ENCODE peak calls at places on chromosomes 1 and 21, in ten cellular contexts. K, V, Z, X, C, S, E, F, W and T are unnamed samples.
A peak's percentile ranks its signal among the peaks of the same experiment; 100 is the strongest.

GRCh38 chr1:11967028-11967547 is 13.2 kb upstream of the MFN2 start:
- DNase-seq in F (peak; percentile 31), V (peak; percentile 59), W (no peak), S (no peak), E (peak; percentile 77), K (peak; percentile 83), Z (peak; percentile 16), C (peak; percentile 28), X (no peak), T (peak; percentile 7)

GRCh38 chr1:15339580-15339979 is 70.1 kb upstream of the EFHD2 start:
- DNase-seq in X (no peak), S (no peak), C (no peak), F (no peak), V (peak; percentile 44), E (no peak), K (no peak), Z (no peak), W (no peak), T (no peak)

GRCh38 chr1:231676487-231676886 is 49.9 kb downstream of the DISC1 start:
- DNase-seq in C (no peak), X (no peak), V (no peak), F (peak; percentile 10), K (no peak), E (no peak), S (no peak), W (no peak), Z (peak; percentile 71), T (no peak)

GRCh38 chr1:93522721-93523120 is 74.8 kb downstream of the FNBP1L start:
- DNase-seq in V (no peak), F (no peak), C (no peak), E (no peak), X (no peak), K (no peak), W (no peak), Z (no peak), S (no peak), T (no peak)

GRCh38 chr1:214660900-214661299 is 57.9 kb downstream of the CENPF start:
- DNase-seq in E (peak; percentile 49), S (peak; percentile 70), C (no peak), W (peak; percentile 37), F (peak; percentile 91), Z (peak; percentile 97), V (peak; percentile 9), K (no peak), X (peak; percentile 77), T (peak; percentile 56)

GRCh38 chr1:100404816-100405215 is 52.5 kb downstream of the CDC14A start:
- DNase-seq in Z (peak; percentile 51), E (no peak), W (no peak), V (no peak), K (no peak), C (no peak), S (peak; percentile 5), X (no peak), F (peak; percentile 25), T (no peak)

GRCh38 chr1:152959273-152959672 is 11.2 kb upstream of the SPRR4 start:
- DNase-seq in X (no peak), C (no peak), V (no peak), F (no peak), W (no peak), K (no peak), E (no peak), S (no peak), Z (no peak), T (no peak)

GRCh38 chr1:111990878-111991760 is 1.7 kb upstream of the KCND3 start:
- DNase-seq in F (peak; percentile 35), X (no peak), W (peak; percentile 16), S (no peak), C (peak; percentile 34), K (peak; percentile 1), V (peak; percentile 72), E (peak; percentile 47), Z (peak; percentile 42), T (peak; percentile 12)

GRCh38 chr21:42331660-42332059 is 16.5 kb upstream of the TFF3 start:
- DNase-seq in S (no peak), V (no peak), Z (no peak), K (no peak), W (no peak), C (no peak), X (no peak), F (no peak), E (no peak), T (no peak)

GRCh38 chr1:235972316-235973090 is 92.4 kb downstream of the NID1 start:
- DNase-seq in F (peak; percentile 94), S (peak; percentile 68), V (no peak), E (no peak), Z (peak; percentile 91), X (peak; percentile 60), W (no peak), C (peak; percentile 34), K (peak; percentile 21), T (no peak)

GRCh38 chr1:61337471-61337870 is 255.1 kb downstream of the NFIA start:
- DNase-seq in Z (peak; percentile 11), E (no peak), W (no peak), F (peak; percentile 59), C (no peak), X (no peak), V (no peak), K (no peak), S (no peak), T (no peak)

GRCh38 chr1:190001187-190001586 is 476.5 kb downstream of the BRINP3 start:
- DNase-seq in C (no peak), F (peak; percentile 7), E (no peak), Z (no peak), W (no peak), K (no peak), S (no peak), X (no peak), V (no peak), T (peak; percentile 11)

GRCh38 chr1:228032041-228032440 is 25.2 kb downstream of the WNT3A start:
- DNase-seq in Z (no peak), V (no peak), S (no peak), K (no peak), X (no peak), C (no peak), E (peak; percentile 13), W (no peak), F (no peak), T (no peak)

GRCh38 chr21:34546556-34546955 is 34.5 kb upstream of the KCNE1 start:
- DNase-seq in W (no peak), V (no peak), Z (no peak), K (no peak), C (no peak), X (no peak), F (no peak), E (no peak), S (no peak), T (no peak)

GRCh38 chr1:76759950-76760349 is 107.3 kb upstream of the ST6GALNAC5 start:
- DNase-seq in W (no peak), V (no peak), F (no peak), K (no peak), X (no peak), E (no peak), Z (peak; percentile 40), S (no peak), C (peak; percentile 3), T (peak; percentile 42)

GRCh38 chr1:116503535-116504307 is 67.1 kb downstream of the CD58 start:
- DNase-seq in Z (no peak), E (no peak), X (no peak), F (no peak), S (no peak), K (no peak), C (no peak), V (no peak), W (no peak), T (no peak)

GRCh38 chr1:165854101-165854845 is 26.9 kb downstream of the UCK2 start:
- DNase-seq in E (no peak), C (peak; percentile 66), X (peak; percentile 54), W (no peak), Z (peak; percentile 99), V (no peak), F (peak; percentile 87), K (no peak), S (peak; percentile 98), T (peak; percentile 33)

GRCh38 chr1:27539901-27540861 is 50.2 kb upstream of the WASF2 start:
- DNase-seq in Z (peak; percentile 85), C (peak; percentile 82), S (no peak), E (no peak), V (peak; percentile 31), X (peak; percentile 48), W (no peak), F (peak; percentile 63), K (no peak), T (no peak)

GRCh38 chr1:9689971-9690381 is 38.4 kb downstream of the PIK3CD start:
- DNase-seq in V (peak; percentile 38), E (peak; percentile 52), K (no peak), Z (no peak), F (no peak), X (no peak), C (no peak), S (no peak), W (peak; percentile 20), T (no peak)
- TF ChIP-seq CTCF in V (no peak), E (no peak), K (no peak), Z (peak; percentile 32), F (peak; percentile 11), X (no peak), C (peak; percentile 46), S (peak; percentile 17), W (no peak), T (no peak)

GRCh38 chr1:25813734-25814471 is 5.9 kb upstream of the MTFR1L start:
- DNase-seq in Z (no peak), F (no peak), X (no peak), V (no peak), K (no peak), E (peak; percentile 45), S (no peak), W (no peak), C (no peak), T (no peak)
- TF ChIP-seq CTCF in Z (no peak), F (no peak), X (no peak), V (no peak), K (peak; percentile 47), E (no peak), S (no peak), W (no peak), C (peak; percentile 12), T (no peak)

DNA sequence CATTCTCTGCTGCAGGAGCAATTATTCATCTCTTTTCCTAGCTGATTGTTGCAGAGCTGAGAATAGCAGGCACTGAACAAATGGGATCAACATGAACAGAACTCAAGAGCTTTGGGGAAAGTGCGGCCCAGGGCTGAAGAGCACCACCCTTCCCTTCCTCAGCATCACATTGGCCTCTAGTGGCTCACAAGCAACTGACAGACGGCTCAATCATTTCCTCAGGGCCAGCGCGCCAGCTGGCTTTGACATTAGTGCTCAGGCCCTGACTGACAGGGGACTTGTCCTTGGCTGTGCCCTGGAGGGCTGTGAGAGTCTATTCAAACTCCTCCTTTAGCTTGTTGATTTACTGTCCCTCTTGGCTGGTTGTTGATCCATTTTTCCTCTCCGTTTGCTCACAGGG is 295.4 kb downstream of the HLX start:
- DNase-seq in F (peak; percentile 8), K (no peak), W (peak; percentile 8), E (no peak), S (no peak), V (no peak), C (no peak), Z (peak; percentile 19), X (no peak), T (no peak)
- TF ChIP-seq CTCF in F (no peak), K (no peak), W (peak; percentile 14), E (no peak), S (no peak), V (no peak), C (no peak), Z (peak; percentile 16), X (no peak), T (no peak)

DNA sequence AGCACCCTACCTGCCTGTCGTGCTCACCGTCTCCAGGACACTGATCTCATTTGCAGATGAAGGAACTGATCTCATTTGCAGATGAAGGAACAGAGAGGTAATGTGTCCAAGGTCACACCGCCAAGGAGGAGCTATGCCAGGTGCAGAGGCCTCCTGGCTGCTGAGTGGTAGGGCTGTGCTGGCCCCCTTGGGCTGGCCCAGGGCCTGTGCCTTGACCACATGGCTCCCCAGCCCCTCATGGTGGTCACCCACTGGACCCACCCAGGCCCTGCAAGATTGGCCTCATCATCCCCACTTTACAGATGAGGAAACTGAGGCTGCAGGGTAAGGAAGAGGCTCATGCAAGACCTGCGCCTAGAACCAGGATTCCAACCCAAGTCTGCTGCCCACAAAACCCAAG is 628.3 kb downstream of the MATN1 start:
- DNase-seq in W (no peak), K (no peak), F (no peak), E (no peak), C (no peak), S (no peak), X (no peak), V (no peak), Z (no peak), T (no peak)
- TF ChIP-seq CTCF in W (no peak), K (no peak), F (no peak), E (no peak), C (no peak), S (no peak), X (no peak), V (no peak), Z (no peak), T (no peak)